ENCODE peak calls at places on chromosomes 3 and 15, in six cellular contexts. N is cardiac fibroblast; E is effector CD4-positive, alpha-beta T cell; X is NK-92 treated with Interleukin-12 subunit alpha and Interleukin-12 subunit beta, amount 100 ng/mL, for 24 hours; H is lung microvascular endothelial cell; K is mucosa of descending colon. J is an unnamed sample.
A peak's percentile ranks its signal among the peaks of the same experiment; 100 is the strongest.

GRCh38 chr3:100615684-100616083 is 6.3 kb downstream of the ADGRG7 start:
- DNase-seq in N (peak; percentile 49), E (no peak), X (no peak), H (no peak), K (no peak), J (no peak)

GRCh38 chr3:43949594-43949993 is 258.9 kb downstream of the ABHD5 start:
- DNase-seq in N (no peak), E (no peak), X (no peak), H (no peak), K (no peak), J (no peak)

GRCh38 chr3:85508659-85509058 is 549.9 kb downstream of the CADM2 start:
- DNase-seq in N (no peak), E (no peak), X (no peak), H (no peak), K (no peak), J (no peak)

GRCh38 chr3:32399030-32399620 is 7.5 kb downstream of the CMTM7 start:
- DNase-seq in N (peak; percentile 74), E (peak; percentile 55), X (no peak), H (peak; percentile 82), K (peak; percentile 74), J (no peak)

GRCh38 chr3:72345237-72345878 is 502.9 kb downstream of the SHQ1 start:
- DNase-seq in N (peak; percentile 29), E (no peak), X (no peak), H (no peak), K (no peak), J (no peak)

GRCh38 chr3:171256445-171257250 is 203.6 kb downstream of the TNIK start:
- DNase-seq in N (peak; percentile 14), E (no peak), X (no peak), H (no peak), K (no peak), J (no peak)

GRCh38 chr15:80989110-80989517 is 505 bp downstream of the MESD start:
- DNase-seq in N (no peak), E (no peak), X (no peak), H (no peak), K (peak; percentile 19), J (no peak)

GRCh38 chr3:126361211-126361610 is 4.0 kb upstream of the KLF15 start:
- DNase-seq in N (no peak), E (no peak), X (no peak), H (no peak), K (no peak), J (no peak)

GRCh38 chr3:127141921-127142730 is 50.8 kb upstream of the PRR23E start:
- DNase-seq in N (no peak), E (no peak), X (no peak), H (no peak), K (peak; percentile 84), J (no peak)

GRCh38 chr3:64900916-64901903 is 213.4 kb upstream of the ADAMTS9 start:
- DNase-seq in N (peak; percentile 58), E (no peak), X (no peak), H (no peak), K (no peak), J (no peak)

GRCh38 chr3:107588217-107588616 is 65.5 kb downstream of the BBX start:
- DNase-seq in N (no peak), E (no peak), X (no peak), H (no peak), K (peak; percentile 23), J (no peak)

GRCh38 chr3:468172-468571 is 271.6 kb downstream of the CHL1 start:
- DNase-seq in N (no peak), E (no peak), X (no peak), H (no peak), K (no peak), J (no peak)

GRCh38 chr3:187878776-187879524 is 133.7 kb upstream of the BCL6 start:
- DNase-seq in N (peak; percentile 54), E (no peak), X (no peak), H (no peak), K (no peak), J (no peak)

GRCh38 chr3:30188713-30189112 is 417.7 kb upstream of the TGFBR2 start:
- DNase-seq in N (no peak), E (no peak), X (no peak), H (peak; percentile 41), K (peak; percentile 3), J (peak; percentile 28)

GRCh38 chr3:167913218-167913902 is 177.8 kb downstream of the SERPINI1 start:
- DNase-seq in N (peak; percentile 60), E (no peak), X (no peak), H (no peak), K (no peak), J (no peak)

GRCh38 chr3:126146525-126147146 is 33.8 kb downstream of the ALDH1L1 start:
- DNase-seq in N (no peak), E (no peak), X (no peak), H (no peak), K (no peak), J (peak; percentile 33)

J was measured in psoas muscle.